ENCODE peak calls at places on chromosomes 12 and 14, in five cellular contexts. K is progenitor cell of endocrine pancreas, I is A549, M is GM12865, V is AG04449. Q is an unnamed sample.

GRCh38 chr14:49893309-49894213 is 679 bp downstream of the ARF6 start:
- DNase-seq in K (peak), I (peak), M (peak), V (no peak), Q (peak)

GRCh38 chr14:103382375-103382774 is 2.8 kb upstream of the MARK3 start:
- DNase-seq in K (no peak), I (peak), M (no peak), V (peak), Q (no peak)

GRCh38 chr12:41521872-41522379 is 333.8 kb downstream of the PDZRN4 start:
- DNase-seq in K (no peak), I (peak), M (peak), V (peak), Q (peak)

GRCh38 chr14:103001651-103002396 is 55.5 kb downstream of the CDC42BPB start:
- DNase-seq in K (no peak), I (no peak), M (peak), V (no peak), Q (no peak)

GRCh38 chr14:69335421-69335820 is 62.7 kb downstream of the ERH start:
- DNase-seq in K (no peak), I (no peak), M (no peak), V (no peak), Q (no peak)

GRCh38 chr14:64844272-64844671 is 35.4 kb downstream of the SPTB start:
- DNase-seq in K (no peak), I (no peak), M (peak), V (no peak), Q (peak)

GRCh38 chr12:51917746-51918453 is 10.6 kb downstream of the ACVRL1 start:
- DNase-seq in K (no peak), I (no peak), M (no peak), V (no peak), Q (no peak)

GRCh38 chr12:100913872-100914600 is 119.5 kb downstream of the ANO4 start:
- DNase-seq in K (no peak), I (no peak), M (no peak), V (no peak), Q (no peak)

GRCh38 chr14:77598366-77599050 is 17.9 kb downstream of the SPTLC2 start:
- DNase-seq in K (no peak), I (no peak), M (no peak), V (no peak), Q (no peak)

GRCh38 chr12:126874427-126875026 is 1392.4 kb upstream of the TMEM132C start:
- DNase-seq in K (peak), I (peak), M (peak), V (no peak), Q (peak)

GRCh38 chr14:26765768-26766550 is 168.1 kb upstream of the NOVA1 start:
- DNase-seq in K (no peak), I (peak), M (no peak), V (no peak), Q (no peak)

GRCh38 chr14:76541594-76542219 is 165.8 kb downstream of the ESRRB start:
- DNase-seq in K (no peak), I (no peak), M (no peak), V (no peak), Q (no peak)

GRCh38 chr12:111692575-111693210 is 6.8 kb downstream of the ACAD10 start:
- DNase-seq in K (no peak), I (peak), M (peak), V (no peak), Q (no peak)

GRCh38 chr12:70045036-70045435 is 198.2 kb upstream of the CNOT2 start:
- DNase-seq in K (no peak), I (no peak), M (no peak), V (no peak), Q (no peak)

GRCh38 chr12:131597327-131597726 is 113.6 kb upstream of the SFSWAP start:
- DNase-seq in K (no peak), I (no peak), M (no peak), V (no peak), Q (no peak)

GRCh38 chr14:70907996-70908917 is 998 bp downstream of the PCNX1 start:
- DNase-seq in K (peak), I (peak), M (peak), V (no peak), Q (peak)
- TF ChIP-seq CTCF in K (no peak), I (no peak), M (peak), V (no peak), Q (no peak)

GRCh38 chr12:78226763-78227162 is 396.1 kb downstream of the NAV3 start:
- DNase-seq in K (no peak), I (no peak), M (no peak), V (no peak), Q (no peak)

GRCh38 chr12:78224154-78224553 is 393.5 kb downstream of the NAV3 start:
- DNase-seq in K (no peak), I (no peak), M (no peak), V (no peak), Q (no peak)

GRCh38 chr12:78232756-78233155 is 402.1 kb downstream of the NAV3 start:
- DNase-seq in K (no peak), I (no peak), M (no peak), V (no peak), Q (no peak)

DNA sequence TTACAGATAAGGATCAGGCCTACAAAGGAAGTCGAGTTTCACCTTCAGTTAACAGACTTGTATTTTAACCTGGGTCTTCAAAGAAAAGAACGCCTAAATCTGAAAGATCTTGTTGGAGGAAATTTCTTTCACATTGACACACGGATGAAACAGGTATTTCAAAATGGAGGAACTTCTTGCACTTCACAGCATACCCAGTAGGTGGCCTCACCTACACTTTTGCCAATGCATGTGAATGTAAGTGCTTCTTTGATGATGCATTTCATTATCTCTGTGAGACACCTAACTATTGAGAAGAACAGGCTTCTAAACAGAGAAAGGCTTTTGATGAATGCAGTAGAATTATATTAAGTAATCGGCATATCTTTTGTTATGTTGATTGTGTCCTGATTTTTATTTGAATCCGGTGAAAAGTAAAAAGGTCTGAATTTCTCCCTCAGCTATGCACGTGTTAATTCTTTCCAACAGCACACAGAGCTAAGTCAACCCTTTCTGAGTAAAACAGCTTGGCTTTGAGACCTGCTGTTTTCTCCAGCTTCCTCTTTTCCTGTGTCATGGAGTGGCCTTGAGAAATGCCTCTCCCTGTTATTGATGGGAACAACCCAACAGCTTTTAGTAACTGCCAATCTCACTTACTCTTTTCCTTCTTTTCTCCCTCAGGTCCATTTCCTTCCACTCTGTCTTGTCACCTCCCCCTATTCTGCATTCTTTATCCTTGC is 399.0 kb downstream of the NAV3 start:
- DNase-seq in K (no peak), I (peak), M (peak), V (no peak), Q (peak)
- TF ChIP-seq CTCF in K (peak), I (peak), M (peak), V (peak), Q (peak)

GRCh38 chr14:101563654-101564443 is 2.6 kb downstream of the DIO3 start:
- DNase-seq in K (no peak), I (peak), M (no peak), V (no peak), Q (no peak)
- TF ChIP-seq CTCF in K (no peak), I (no peak), M (no peak), V (no peak), Q (no peak)

GRCh38 chr12:57637364-57637763 is 4.4 kb upstream of the B4GALNT1 start:
- DNase-seq in K (no peak), I (peak), M (no peak), V (no peak), Q (no peak)
- TF ChIP-seq CTCF in K (no peak), I (peak), M (no peak), V (no peak), Q (no peak)

GRCh38 chr12:57485695-57486094 is 2.2 kb upstream of the MARS1 start:
- DNase-seq in K (no peak), I (no peak), M (no peak), V (no peak), Q (no peak)

GRCh38 chr12:57489157-57489641 is 1.3 kb downstream of the MARS1 start:
- DNase-seq in K (no peak), I (no peak), M (no peak), V (no peak), Q (no peak)

GRCh38 chr12:57487055-57487596 is 742 bp upstream of the MARS1 start:
- DNase-seq in K (no peak), I (no peak), M (no peak), V (no peak), Q (no peak)

GRCh38 chr12:57488397-57489156 is 709 bp downstream of the MARS1 start:
- DNase-seq in K (no peak), I (no peak), M (peak), V (no peak), Q (no peak)

DNA sequence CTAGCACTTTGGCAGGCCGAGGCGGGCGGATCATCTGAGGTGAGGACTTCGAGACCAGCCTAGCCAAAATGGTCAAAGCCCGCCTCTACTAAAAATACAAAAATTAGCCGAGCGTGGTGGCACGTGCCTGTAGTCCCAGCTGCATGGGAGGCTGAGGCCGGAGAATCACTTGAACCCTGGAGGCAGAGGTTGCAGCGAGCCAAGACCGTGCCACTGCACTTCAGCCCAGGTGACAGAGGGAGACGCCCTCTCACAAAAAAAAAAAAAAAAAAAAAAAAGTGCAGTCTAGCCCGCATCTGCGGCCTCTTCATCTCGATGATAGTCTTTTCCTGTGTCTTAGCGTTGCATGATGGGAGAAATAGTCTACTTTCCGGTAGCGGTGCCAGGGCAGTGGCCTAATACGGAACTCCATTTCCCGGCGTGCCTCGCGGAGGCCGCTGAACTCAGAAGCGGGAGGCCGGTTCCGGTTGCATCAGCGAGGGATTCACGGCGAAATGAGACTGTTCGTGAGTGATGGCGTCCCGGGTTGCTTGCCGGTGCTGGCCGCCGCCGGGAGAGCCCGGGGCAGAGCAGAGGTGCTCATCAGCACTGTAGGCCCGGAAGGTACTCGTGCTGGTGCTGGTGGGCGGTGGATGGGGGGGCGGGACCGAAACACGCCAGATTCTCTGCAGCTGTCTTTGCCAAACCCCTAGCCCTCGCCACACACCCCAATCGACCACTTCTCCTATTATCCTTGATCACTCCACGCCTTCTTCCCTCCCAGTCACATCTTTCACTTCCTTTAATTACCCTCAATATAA is at the start of gene MARS1:
- DNase-seq in K (peak), I (peak), M (peak), V (peak), Q (peak)
- TF ChIP-seq CTCF in K (no peak), I (peak), M (no peak), V (no peak), Q (peak)

GRCh38 chr14:33918256-33918655 is 32.6 kb downstream of the EGLN3 start:
- DNase-seq in K (no peak), I (no peak), M (no peak), V (no peak), Q (no peak)

GRCh38 chr14:33916663-33917565 is 34.0 kb downstream of the EGLN3 start:
- DNase-seq in K (no peak), I (peak), M (no peak), V (no peak), Q (no peak)

GRCh38 chr14:33914676-33915516 is 36.0 kb downstream of the EGLN3 start:
- DNase-seq in K (no peak), I (peak), M (no peak), V (no peak), Q (no peak)

GRCh38 chr14:33917664-33918063 is 33.2 kb downstream of the EGLN3 start:
- DNase-seq in K (no peak), I (no peak), M (no peak), V (no peak), Q (no peak)

GRCh38 chr14:33915682-33916081 is 35.2 kb downstream of the EGLN3 start:
- DNase-seq in K (no peak), I (no peak), M (no peak), V (no peak), Q (no peak)
- TF ChIP-seq CTCF in K (no peak), I (no peak), M (no peak), V (no peak), Q (no peak)

GRCh38 chr14:73264896-73265720 is 27.8 kb downstream of the PAPLN start:
- DNase-seq in K (no peak), I (no peak), M (no peak), V (no peak), Q (no peak)
- TF ChIP-seq CTCF in K (no peak), I (no peak), M (no peak), V (no peak), Q (no peak)

GRCh38 chr12:57031228-57031670 is 14.9 kb upstream of the TAC3 start:
- DNase-seq in K (no peak), I (peak), M (peak), V (no peak), Q (peak)
- TF ChIP-seq CTCF in K (no peak), I (no peak), M (no peak), V (no peak), Q (peak)

GRCh38 chr12:107759410-107759809 is 1.5 kb downstream of the PRDM4 start:
- DNase-seq in K (no peak), I (peak), M (peak), V (peak), Q (no peak)

GRCh38 chr12:107761502-107761904 is 566 bp upstream of the PRDM4 start:
- DNase-seq in K (no peak), I (no peak), M (no peak), V (no peak), Q (no peak)

GRCh38 chr12:107762874-107763273 is 1.9 kb upstream of the PRDM4 start:
- DNase-seq in K (no peak), I (no peak), M (no peak), V (no peak), Q (no peak)

GRCh38 chr12:107760207-107760816 is 625 bp downstream of the PRDM4 start:
- DNase-seq in K (peak), I (peak), M (peak), V (no peak), Q (peak)

DNA sequence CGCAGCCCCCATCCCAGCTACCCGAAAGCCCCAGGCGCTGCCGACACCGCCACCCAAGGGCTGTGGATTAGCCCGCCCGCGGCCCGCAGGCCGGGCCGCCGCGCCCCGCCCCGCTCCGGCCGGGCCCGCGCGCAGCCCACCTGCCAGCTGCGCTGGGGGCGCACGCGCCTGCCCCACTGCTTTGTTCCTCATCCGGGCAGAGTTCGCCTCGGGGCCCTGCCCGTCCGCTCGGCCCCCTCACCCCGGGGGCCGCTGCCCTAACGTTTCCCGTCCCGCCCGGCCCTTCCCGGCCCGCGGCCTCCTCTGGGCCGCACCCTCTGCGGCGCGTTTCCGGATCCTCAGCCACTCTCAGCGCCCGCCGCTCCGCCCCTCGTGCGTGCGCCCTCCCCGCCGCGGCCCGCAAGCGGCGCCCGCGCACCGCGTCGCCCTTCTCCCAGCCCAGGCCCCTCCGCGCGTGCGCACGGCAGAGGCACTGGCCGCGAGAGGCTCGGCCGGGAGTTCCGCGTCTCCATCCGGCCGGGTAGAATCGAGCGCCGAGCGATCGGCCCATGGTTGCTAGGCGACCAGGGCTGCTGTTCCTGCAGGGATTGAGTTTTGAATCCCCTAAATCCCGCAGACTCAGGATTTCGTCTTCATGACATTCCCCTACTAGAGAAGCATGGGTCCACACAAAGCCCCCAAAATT is at the start of gene PRDM4:
- DNase-seq in K (peak), I (peak), M (peak), V (peak), Q (peak)
- TF ChIP-seq CTCF in K (peak), I (peak), M (peak), V (no peak), Q (peak)

Q was measured in GM13977.